ENCODE peak calls at places on chromosomes 13 and 19, in six cellular contexts. Y is IMR-90, F is mesendoderm, N is mesenchymal stem cell, M is H1, K is H9. A is an unnamed sample.

GRCh38 chr13:46641274-46642081 is 88.5 kb downstream of the LRCH1 start:
- DNase-seq in Y (no peak), F (no peak), N (peak), M (no peak), K (no peak), A (no peak)

GRCh38 chr19:45630463-45630862 is 8.7 kb downstream of the EML2 start:
- DNase-seq in Y (peak), F (peak), N (peak), M (no peak), K (no peak), A (no peak)

GRCh38 chr19:2097330-2098327 is 914 bp downstream of the IZUMO4 start:
- DNase-seq in Y (no peak), F (no peak), N (no peak), M (peak), K (no peak), A (no peak)

GRCh38 chr13:23074054-23074805 is 106.5 kb upstream of the SGCG start:
- DNase-seq in Y (peak), F (no peak), N (no peak), M (no peak), K (no peak), A (no peak)

GRCh38 chr19:29841559-29842367 is 30.0 kb downstream of the CCNE1 start:
- DNase-seq in Y (peak), F (peak), N (peak), M (no peak), K (peak), A (peak)

GRCh38 chr19:571127-571974 is 1.0 kb upstream of the BSG start:
- DNase-seq in Y (peak), F (peak), N (peak), M (peak), K (peak), A (peak)

GRCh38 chr19:33806434-33806881 is 9.8 kb downstream of the KCTD15 start:
- DNase-seq in Y (no peak), F (no peak), N (no peak), M (no peak), K (no peak), A (no peak)

GRCh38 chr19:17536957-17537356 is 18.5 kb upstream of the COLGALT1 start:
- DNase-seq in Y (no peak), F (no peak), N (no peak), M (no peak), K (no peak), A (no peak)

GRCh38 chr19:2722541-2723344 is 1.6 kb upstream of the DIRAS1 start:
- DNase-seq in Y (peak), F (no peak), N (peak), M (no peak), K (no peak), A (no peak)

GRCh38 chr13:89574077-89574476 is 1773.4 kb upstream of the MIR17HG start:
- DNase-seq in Y (no peak), F (no peak), N (no peak), M (no peak), K (no peak), A (no peak)

GRCh38 chr13:19085258-19085657 is 96.4 kb downstream of the TUBA3C start:
- DNase-seq in Y (no peak), F (no peak), N (no peak), M (no peak), K (no peak), A (no peak)

GRCh38 chr13:27981006-27981708 is 7.3 kb downstream of the URAD start:
- DNase-seq in Y (no peak), F (no peak), N (no peak), M (no peak), K (no peak), A (no peak)

GRCh38 chr19:16895467-16896097 is 6.8 kb downstream of the F2RL3 start:
- DNase-seq in Y (no peak), F (no peak), N (peak), M (no peak), K (no peak), A (peak)

DNA sequence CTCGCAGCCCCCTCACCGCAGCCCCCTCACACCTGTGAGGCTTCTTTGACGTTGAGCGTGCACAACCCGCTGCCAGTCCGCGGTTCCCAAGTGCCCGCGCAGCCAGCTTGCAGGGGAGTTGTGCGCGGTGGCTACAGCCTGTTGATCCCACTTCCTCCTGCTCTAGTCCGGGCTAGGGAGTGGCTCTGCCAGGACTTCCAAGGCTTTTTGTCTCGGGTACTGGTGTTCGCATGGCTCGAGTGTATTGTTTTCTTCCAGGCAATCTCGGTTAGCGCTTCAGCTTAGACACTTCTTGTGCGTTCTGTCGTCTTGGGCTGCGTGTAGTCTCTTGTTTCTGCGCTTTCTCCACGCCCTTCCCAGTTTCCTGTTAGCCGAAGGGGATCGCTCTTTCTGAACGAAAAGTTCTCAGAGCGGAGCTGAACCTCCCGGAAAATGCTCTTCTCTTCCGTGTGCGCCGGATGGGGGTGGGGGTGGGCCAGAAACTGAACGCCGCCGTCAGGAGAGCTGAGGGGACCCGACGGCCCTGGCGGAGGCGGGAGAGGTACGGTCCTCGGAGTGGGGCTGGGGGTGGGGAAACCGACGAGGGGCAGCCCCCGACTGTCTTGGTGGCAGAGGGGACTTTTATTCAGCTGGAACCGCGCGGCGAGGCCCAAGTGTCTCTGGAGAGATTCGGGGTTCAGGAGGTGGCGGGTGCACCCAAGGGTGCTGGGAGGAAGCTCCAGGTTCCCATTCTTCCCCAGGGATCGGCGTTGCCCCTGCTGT is 706 bp upstream of the DGKH start:
- DNase-seq in Y (peak), F (peak), N (peak), M (peak), K (peak), A (peak)
- H2AK5ac ChIP-seq in Y (peak), F (no peak), N (no peak), M (no peak), K (no peak), A (peak)

GRCh38 chr13:93959796-93960533 is 519.5 kb downstream of the DCT start:
- DNase-seq in Y (peak), F (peak), N (peak), M (no peak), K (no peak), A (no peak)
- H3K23ac ChIP-seq in Y (no peak), F (no peak), N (no peak), M (no peak), K (no peak), A (no peak)

GRCh38 chr13:72693832-72694231 is 33.6 kb downstream of the MZT1 start:
- DNase-seq in Y (no peak), F (no peak), N (no peak), M (no peak), K (no peak), A (no peak)
- H2AK5ac ChIP-seq in Y (no peak), F (no peak), N (no peak), M (no peak), K (no peak), A (no peak)

GRCh38 chr19:47056416-47056815 is 8.0 kb upstream of the TMEM160 start:
- DNase-seq in Y (no peak), F (no peak), N (no peak), M (no peak), K (no peak), A (no peak)

GRCh38 chr19:47058621-47059020 is 10.2 kb upstream of the TMEM160 start:
- DNase-seq in Y (no peak), F (peak), N (no peak), M (no peak), K (no peak), A (peak)

DNA sequence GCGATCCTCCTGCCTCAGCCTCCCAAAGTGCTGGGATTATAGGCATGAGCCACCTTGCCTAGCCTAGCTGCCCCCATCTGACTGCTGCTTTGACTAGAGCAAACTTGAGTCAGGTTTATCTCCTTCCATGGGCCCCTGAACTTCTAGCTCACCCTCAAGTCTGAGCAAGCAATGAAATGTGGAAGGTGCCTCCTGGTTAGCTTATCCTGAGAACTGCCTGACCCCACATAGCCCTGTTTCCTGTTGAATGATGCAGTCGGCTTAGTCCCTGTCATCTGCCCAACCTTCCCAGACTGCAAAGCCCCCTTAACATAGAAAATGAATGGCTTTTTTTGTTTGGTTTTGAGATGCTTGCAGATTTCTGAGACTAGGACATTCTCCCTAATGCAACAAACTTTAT is 8.9 kb upstream of the TMEM160 start:
- DNase-seq in Y (peak), F (no peak), N (peak), M (no peak), K (no peak), A (no peak)
- H3K23ac ChIP-seq in Y (peak), F (no peak), N (no peak), M (no peak), K (no peak), A (no peak)

DNA sequence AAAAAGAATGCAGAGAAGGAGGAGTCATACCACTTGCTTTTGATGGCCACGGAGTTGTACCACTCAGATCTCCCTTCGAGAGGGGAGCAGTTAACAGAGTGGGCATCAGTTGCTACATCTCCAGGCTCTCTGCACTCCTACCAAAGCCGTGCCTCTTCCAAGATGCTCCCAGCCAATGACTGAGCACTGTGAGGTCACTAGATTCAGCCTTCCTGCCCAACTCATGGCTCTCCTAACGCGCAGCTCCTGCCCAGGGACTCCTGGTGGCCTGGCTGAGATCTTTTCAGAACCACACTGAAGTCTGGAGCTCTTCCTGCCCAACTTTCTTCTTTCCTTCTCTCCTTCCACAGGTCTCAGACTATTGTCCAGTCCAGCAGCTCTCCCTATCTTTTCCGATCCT is 66.7 kb downstream of the LHFPL6 start:
- DNase-seq in Y (no peak), F (no peak), N (peak), M (no peak), K (no peak), A (no peak)
- H2AK5ac ChIP-seq in Y (peak), F (no peak), N (no peak), M (no peak), K (no peak), A (no peak)